ENCODE peak calls at places on chromosomes 1 and 21, in five cellular contexts. R is GM06990, D is IMR-90, P is A549, Z is NB4. E is an unnamed sample.

GRCh38 chr1:228452194-228453021 is 34.8 kb upstream of the RNF187 start:
- DNase-seq in R (no peak), D (peak), P (peak), Z (peak), E (no peak)

GRCh38 chr1:8632092-8632491 is 185.3 kb downstream of the RERE start:
- DNase-seq in R (no peak), D (no peak), P (no peak), Z (no peak), E (no peak)

GRCh38 chr1:42970143-42970542 is 11.5 kb upstream of the SLC2A1 start:
- DNase-seq in R (no peak), D (no peak), P (no peak), Z (no peak), E (no peak)

GRCh38 chr21:38472709-38473108 is 25.6 kb downstream of the ERG start:
- DNase-seq in R (no peak), D (no peak), P (no peak), Z (no peak), E (no peak)

GRCh38 chr1:203320546-203321272 is 15.4 kb downstream of the BTG2 start:
- DNase-seq in R (peak), D (peak), P (no peak), Z (peak), E (peak)

GRCh38 chr1:101187287-101187686 is 49.5 kb upstream of the S1PR1 start:
- DNase-seq in R (no peak), D (peak), P (no peak), Z (no peak), E (no peak)

GRCh38 chr1:176669782-176670181 is 206.8 kb downstream of the PAPPA2 start:
- DNase-seq in R (no peak), D (no peak), P (no peak), Z (no peak), E (no peak)

GRCh38 chr1:28751315-28752056 is 14.7 kb downstream of the YTHDF2 start:
- DNase-seq in R (no peak), D (peak), P (no peak), Z (no peak), E (no peak)

GRCh38 chr1:101438359-101438758 is 201.5 kb downstream of the S1PR1 start:
- DNase-seq in R (no peak), D (peak), P (no peak), Z (no peak), E (peak)

GRCh38 chr1:8989821-8990220 is 36.4 kb downstream of the SLC2A7 start:
- DNase-seq in R (no peak), D (no peak), P (no peak), Z (no peak), E (no peak)

GRCh38 chr1:33500547-33500946 is 28.1 kb downstream of the ZSCAN20 start:
- DNase-seq in R (no peak), D (no peak), P (no peak), Z (no peak), E (no peak)

GRCh38 chr21:40845621-40846020 is 1.3 kb downstream of the DSCAM start:
- DNase-seq in R (no peak), D (peak), P (no peak), Z (no peak), E (no peak)

GRCh38 chr1:203692565-203693470 is 66.2 kb downstream of the ATP2B4 start:
- DNase-seq in R (no peak), D (peak), P (peak), Z (no peak), E (no peak)

GRCh38 chr1:162142968-162143367 is 73.5 kb downstream of the NOS1AP start:
- DNase-seq in R (no peak), D (no peak), P (no peak), Z (no peak), E (no peak)

GRCh38 chr21:35053356-35054096 is 4.4 kb upstream of the RUNX1 start:
- DNase-seq in R (no peak), D (no peak), P (no peak), Z (no peak), E (no peak)

GRCh38 chr1:175332515-175332914 is 139.9 kb upstream of the KIAA0040 start:
- DNase-seq in R (no peak), D (no peak), P (no peak), Z (no peak), E (no peak)

GRCh38 chr1:167720965-167721616 is 691 bp upstream of the MPZL1 start:
- DNase-seq in R (no peak), D (peak), P (peak), Z (peak), E (peak)

GRCh38 chr1:117657031-117657430 is 51.2 kb downstream of the TENT5C start:
- DNase-seq in R (no peak), D (peak), P (peak), Z (peak), E (no peak)

GRCh38 chr1:38250356-38250755 is 203.8 kb upstream of the POU3F1 start:
- DNase-seq in R (no peak), D (no peak), P (no peak), Z (no peak), E (no peak)

GRCh38 chr1:31709060-31709459 is 5.2 kb upstream of the COL16A1 start:
- DNase-seq in R (no peak), D (no peak), P (no peak), Z (no peak), E (no peak)

GRCh38 chr1:53153752-53154151 is 11.3 kb upstream of the SLC1A7 start:
- DNase-seq in R (no peak), D (no peak), P (no peak), Z (no peak), E (no peak)

GRCh38 chr1:202702088-202702487 is 8.2 kb downstream of the SYT2 start:
- DNase-seq in R (no peak), D (no peak), P (no peak), Z (no peak), E (no peak)

GRCh38 chr1:154534263-154534844 is 24.1 kb downstream of the UBE2Q1 start:
- DNase-seq in R (no peak), D (peak), P (peak), Z (peak), E (peak)

GRCh38 chr1:116262995-116263385 is 110.1 kb upstream of the ATP1A1 start:
- DNase-seq in R (no peak), D (no peak), P (no peak), Z (no peak), E (no peak)

GRCh38 chr1:214377886-214378285 is 96.9 kb downstream of the SMYD2 start:
- DNase-seq in R (no peak), D (peak), P (no peak), Z (no peak), E (no peak)

GRCh38 chr1:5254975-5255374 is 600.6 kb downstream of the AJAP1 start:
- DNase-seq in R (no peak), D (no peak), P (no peak), Z (no peak), E (no peak)

GRCh38 chr1:19974822-19975416 is 4.5 kb downstream of the PLA2G2A start:
- DNase-seq in R (no peak), D (peak), P (peak), Z (peak), E (peak)

GRCh38 chr1:85406887-85407593 is 57.9 kb downstream of the DDAH1 start:
- DNase-seq in R (no peak), D (peak), P (peak), Z (no peak), E (no peak)

GRCh38 chr1:183544598-183545297 is 45.5 kb downstream of the NCF2 start:
- DNase-seq in R (no peak), D (no peak), P (no peak), Z (no peak), E (no peak)

GRCh38 chr1:234500269-234500668 is 21.3 kb upstream of the TARBP1 start:
- DNase-seq in R (no peak), D (no peak), P (no peak), Z (no peak), E (no peak)

GRCh38 chr1:219587817-219588561 is 24.9 kb downstream of the ZC3H11B start:
- DNase-seq in R (no peak), D (peak), P (no peak), Z (peak), E (no peak)

GRCh38 chr1:113770031-113770430 is 10.7 kb upstream of the PHTF1 start:
- DNase-seq in R (no peak), D (no peak), P (no peak), Z (no peak), E (no peak)

GRCh38 chr1:225946803-225947202 is 5.8 kb upstream of the LEFTY2 start:
- DNase-seq in R (no peak), D (no peak), P (no peak), Z (no peak), E (no peak)

GRCh38 chr21:44803651-44804050 is 2.0 kb upstream of the UBE2G2 start:
- DNase-seq in R (no peak), D (no peak), P (no peak), Z (no peak), E (no peak)

GRCh38 chr21:44800103-44800502 is 1.5 kb downstream of the UBE2G2 start:
- DNase-seq in R (no peak), D (peak), P (peak), Z (peak), E (no peak)

GRCh38 chr21:44801468-44802395 is at the start of gene UBE2G2:
- DNase-seq in R (peak), D (peak), P (peak), Z (peak), E (peak)

GRCh38 chr21:44802396-44803153 is 955 bp upstream of the UBE2G2 start:
- DNase-seq in R (no peak), D (no peak), P (no peak), Z (peak), E (peak)

DNA sequence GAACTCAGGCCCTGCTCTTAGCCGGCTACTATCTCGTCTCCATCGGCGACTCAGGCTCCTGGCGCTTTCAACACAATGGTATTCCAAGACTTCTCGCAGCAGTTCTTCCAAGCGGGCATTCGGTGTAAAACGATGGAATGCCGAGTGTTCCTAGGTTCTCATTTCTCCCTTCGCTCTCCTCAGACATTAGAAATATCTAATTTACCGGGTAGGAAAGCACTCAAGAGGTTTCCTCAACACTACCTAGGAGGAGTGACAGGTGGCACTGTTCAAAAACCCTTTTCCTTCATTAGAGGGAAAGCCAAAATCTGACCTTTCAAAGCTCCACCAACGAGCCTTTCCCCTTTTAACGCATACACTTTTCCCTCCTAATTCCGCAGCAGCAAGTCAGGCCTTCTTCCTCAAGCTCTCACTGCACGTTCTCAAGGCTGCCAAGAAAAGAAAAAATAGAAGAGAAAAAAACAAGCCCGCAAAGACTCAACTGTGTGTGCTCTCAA is 601 bp downstream of the UBE2G2 start:
- DNase-seq in R (no peak), D (peak), P (peak), Z (peak), E (peak)
- TF ChIP-seq CTCF in R (peak), D (peak), P (peak), Z (peak), E (peak)

GRCh38 chr1:3350441-3351261 is 103.8 kb upstream of the ARHGEF16 start:
- DNase-seq in R (no peak), D (no peak), P (peak), Z (no peak), E (no peak)

GRCh38 chr1:3348196-3348865 is 106.1 kb upstream of the ARHGEF16 start:
- DNase-seq in R (no peak), D (no peak), P (no peak), Z (no peak), E (no peak)

GRCh38 chr1:3349968-3350299 is 104.5 kb upstream of the ARHGEF16 start:
- DNase-seq in R (no peak), D (no peak), P (no peak), Z (no peak), E (no peak)

GRCh38 chr1:3347257-3348020 is 107.0 kb upstream of the ARHGEF16 start:
- DNase-seq in R (no peak), D (no peak), P (no peak), Z (no peak), E (no peak)

GRCh38 chr1:3349161-3349967 is 105.1 kb upstream of the ARHGEF16 start:
- DNase-seq in R (no peak), D (no peak), P (no peak), Z (peak), E (no peak)
- TF ChIP-seq CTCF in R (no peak), D (no peak), P (no peak), Z (no peak), E (no peak)

GRCh38 chr1:205988585-205988995 is 14.6 kb downstream of the RAB7B start:
- DNase-seq in R (no peak), D (no peak), P (no peak), Z (no peak), E (no peak)
- TF ChIP-seq CTCF in R (no peak), D (no peak), P (no peak), Z (no peak), E (no peak)

GRCh38 chr1:24502168-24503002 is at the start of gene RCAN3:
- DNase-seq in R (peak), D (peak), P (peak), Z (peak), E (peak)
- TF ChIP-seq CTCF in R (no peak), D (no peak), P (no peak), Z (no peak), E (no peak)

GRCh38 chr1:151511636-151512215 is 539 bp downstream of the CGN start:
- DNase-seq in R (peak), D (no peak), P (peak), Z (peak), E (no peak)
- TF ChIP-seq CTCF in R (no peak), D (no peak), P (no peak), Z (no peak), E (no peak)